ENCODE peak calls at places on chromosomes 16 and 17, in six cellular contexts. N, M, H, A, O and L are unnamed samples.

GRCh38 chr16:67723151-67723915 is 4.2 kb upstream of the GFOD2 start:
- DNase-seq in N (peak; percentile 69), M (peak; percentile 79), H (no peak), A (peak; percentile 75), O (no peak), L (peak; percentile 84)

GRCh38 chr16:534856-535445 is 7.4 kb downstream of the CAPN15 start:
- DNase-seq in N (no peak), M (no peak), H (no peak), A (no peak), O (no peak), L (no peak)

GRCh38 chr17:61405686-61406542 is 6.3 kb downstream of the TBX2 start:
- DNase-seq in N (no peak), M (no peak), H (no peak), A (peak; percentile 27), O (peak; percentile 47), L (no peak)

GRCh38 chr17:3585826-3586225 is 23.4 kb downstream of the TRPV1 start:
- DNase-seq in N (no peak), M (no peak), H (no peak), A (no peak), O (no peak), L (no peak)

GRCh38 chr17:66939461-66940114 is 24.9 kb upstream of the CACNG4 start:
- DNase-seq in N (no peak), M (no peak), H (no peak), A (no peak), O (no peak), L (no peak)

GRCh38 chr16:78676351-78676750 is 576.9 kb downstream of the WWOX start:
- DNase-seq in N (no peak), M (no peak), H (no peak), A (no peak), O (no peak), L (no peak)

GRCh38 chr16:84813141-84813933 is 6.4 kb upstream of the CRISPLD2 start:
- DNase-seq in N (no peak), M (no peak), H (no peak), A (peak; percentile 72), O (no peak), L (no peak)

GRCh38 chr16:25841776-25842175 is 150.0 kb downstream of the HS3ST4 start:
- DNase-seq in N (no peak), M (no peak), H (no peak), A (no peak), O (no peak), L (no peak)

GRCh38 chr16:84547539-84548058 is 43.1 kb upstream of the MEAK7 start:
- DNase-seq in N (no peak), M (no peak), H (no peak), A (no peak), O (no peak), L (no peak)

GRCh38 chr17:77424585-77425344 is 284.0 kb downstream of the SEC14L1 start:
- DNase-seq in N (peak; percentile 94), M (no peak), H (no peak), A (peak; percentile 96), O (no peak), L (no peak)

GRCh38 chr17:42563543-42563942 is 1.6 kb downstream of the COASY start:
- DNase-seq in N (no peak), M (peak; percentile 92), H (no peak), A (no peak), O (no peak), L (peak; percentile 61)

DNA sequence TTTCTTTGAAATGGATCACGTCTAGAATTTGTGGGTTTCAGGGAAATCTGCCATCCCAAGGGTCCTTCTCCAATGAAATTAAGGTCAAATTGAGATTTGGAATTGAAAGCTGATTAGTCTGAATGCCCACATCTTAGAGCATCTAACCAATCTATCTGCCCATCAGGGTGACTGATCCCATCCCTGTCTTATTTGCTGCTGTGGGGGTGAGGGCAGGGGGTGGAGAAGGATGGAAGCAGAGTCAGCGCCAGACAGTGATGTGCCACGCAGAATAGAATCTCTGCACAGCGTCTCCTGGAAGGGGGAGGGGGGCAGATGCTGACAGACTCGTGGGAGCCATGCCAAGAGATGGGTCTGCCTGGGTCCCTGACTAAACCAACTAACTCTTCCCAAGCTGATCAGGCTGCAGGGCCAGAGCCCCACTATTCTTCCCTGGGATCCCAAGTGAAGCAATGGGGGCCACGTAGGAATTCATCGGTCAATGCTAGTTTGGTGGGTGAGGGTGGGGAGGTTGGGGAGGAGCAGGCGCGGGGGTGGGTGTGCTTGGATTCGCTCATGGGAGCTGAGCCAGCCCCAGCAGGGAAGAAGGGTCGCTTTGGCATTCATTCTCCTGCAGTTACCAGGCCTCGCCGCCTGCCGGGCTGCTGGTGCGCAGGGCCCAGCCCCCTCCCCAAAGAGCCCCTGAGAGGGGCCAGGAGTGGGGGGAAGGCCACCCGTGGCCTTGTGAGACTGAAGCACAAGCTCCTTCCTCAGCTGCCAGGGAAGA is 32.2 kb downstream of the CDK5RAP3 start:
- DNase-seq in N (no peak), M (no peak), H (no peak), A (no peak), O (peak; percentile 69), L (no peak)
- TF ChIP-seq CTCF in N (no peak), M (no peak), H (no peak), A (no peak), O (peak; percentile 32), L (no peak)

DNA sequence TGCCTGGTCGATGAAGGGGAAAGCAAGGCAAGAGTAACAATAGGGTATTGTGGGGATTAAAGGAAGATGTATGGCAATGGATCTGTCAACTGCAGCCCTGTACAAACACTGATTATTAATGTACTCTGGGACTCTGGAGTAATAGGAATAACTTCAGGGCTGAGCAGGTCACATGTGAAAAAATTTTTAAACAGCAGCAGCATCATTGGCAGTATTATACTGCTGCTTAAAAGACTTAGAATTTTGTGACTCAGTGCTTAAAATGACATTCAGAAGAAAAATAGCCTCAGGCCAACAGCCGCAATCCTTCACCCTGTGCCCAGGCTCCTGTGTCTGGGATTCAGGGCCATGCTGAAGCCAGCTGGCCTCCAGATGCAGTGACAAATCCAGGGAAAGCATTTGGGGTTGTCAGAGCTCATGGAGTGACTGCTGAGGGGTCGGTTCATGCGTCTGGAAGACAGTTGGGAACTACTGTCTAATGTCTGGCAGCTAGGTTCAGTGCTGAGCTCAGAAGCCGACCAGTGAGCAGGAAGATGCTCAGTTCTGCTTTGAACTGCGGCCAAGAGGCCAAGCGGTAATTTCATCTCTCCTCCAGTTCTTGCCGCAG is 22.2 kb downstream of the TEX2 start:
- DNase-seq in N (peak; percentile 77), M (no peak), H (no peak), A (peak; percentile 93), O (no peak), L (peak; percentile 43)
- H3K4me3 ChIP-seq in N (no peak overlapping the region), M (no peak overlapping the region), H (no peak overlapping the region), A (no peak overlapping the region), O (no peak overlapping the region), L (no peak overlapping the region)

GRCh38 chr17:44901323-44901965 is 2.2 kb upstream of the EFTUD2 start:
- DNase-seq in N (peak; percentile 74), M (peak; percentile 87), H (no peak), A (peak; percentile 79), O (no peak), L (peak; percentile 93)
- TF ChIP-seq CTCF in N (no peak), M (no peak), H (no peak), A (peak; percentile 36), O (no peak), L (peak; percentile 69)

GRCh38 chr17:28758411-28759121 is 14.8 kb downstream of the TRAF4 start:
- DNase-seq in N (no peak), M (no peak), H (no peak), A (no peak), O (no peak), L (no peak)
- H3K4me3 ChIP-seq in N (no peak overlapping the region), M (no peak overlapping the region), H (no peak overlapping the region), A (no peak overlapping the region), O (no peak overlapping the region), L (no peak overlapping the region)

GRCh38 chr17:80252871-80253270 is 7.8 kb upstream of the RNF213 start:
- DNase-seq in N (no peak), M (no peak), H (no peak), A (no peak), O (peak; percentile 85), L (peak; percentile 83)
- TF ChIP-seq CTCF in N (peak; percentile 49), M (no peak), H (peak; percentile 73), A (peak; percentile 27), O (peak; percentile 48), L (peak; percentile 91)